ENCODE peak calls at places on chromosomes 2 and 18, in ten cellular contexts. One of them, this sample, is unnamed.

GRCh38 chr2:110838657-110839357 is 106.4 kb downstream of the ACOXL start:
- DNase-seq in ascending aorta: no peak
- DNase-seq in MM.1S: no peak
- DNase-seq in choroid plexus epithelial cell: no peak
- DNase-seq in upper lobe of left lung: no peak
- DNase-seq in cardiac muscle cell: no peak
- DNase-seq in tibial artery: no peak
- DNase-seq in fibroblast of lung: no peak
- DNase-seq in right lobe of liver: no peak
- DNase-seq in Peyer's patch: no peak
- DNase-seq in this sample: no peak

GRCh38 chr2:222239945-222240675 is 58.7 kb downstream of the PAX3 start:
- DNase-seq in ascending aorta: no peak
- DNase-seq in MM.1S: no peak
- DNase-seq in choroid plexus epithelial cell: no peak
- DNase-seq in upper lobe of left lung: no peak
- DNase-seq in cardiac muscle cell: peak; percentile 76
- DNase-seq in tibial artery: no peak
- DNase-seq in fibroblast of lung: no peak
- DNase-seq in right lobe of liver: no peak
- DNase-seq in Peyer's patch: no peak
- DNase-seq in this sample: no peak

GRCh38 chr2:25431604-25432003 is 89.9 kb upstream of the DNMT3A start:
- DNase-seq in ascending aorta: no peak
- DNase-seq in MM.1S: peak; percentile 95
- DNase-seq in choroid plexus epithelial cell: no peak
- DNase-seq in upper lobe of left lung: no peak
- DNase-seq in cardiac muscle cell: no peak
- DNase-seq in tibial artery: no peak
- DNase-seq in fibroblast of lung: no peak
- DNase-seq in right lobe of liver: no peak
- DNase-seq in Peyer's patch: no peak
- DNase-seq in this sample: peak; percentile 70

GRCh38 chr2:99648906-99649606 is 159.2 kb upstream of the REV1 start:
- DNase-seq in ascending aorta: no peak
- DNase-seq in MM.1S: no peak
- DNase-seq in choroid plexus epithelial cell: no peak
- DNase-seq in upper lobe of left lung: no peak
- DNase-seq in cardiac muscle cell: no peak
- DNase-seq in tibial artery: no peak
- DNase-seq in fibroblast of lung: no peak
- DNase-seq in right lobe of liver: no peak
- DNase-seq in Peyer's patch: no peak
- DNase-seq in this sample: no peak

GRCh38 chr18:9697121-9697520 is 11.0 kb upstream of the RAB31 start:
- DNase-seq in ascending aorta: peak; percentile 18
- DNase-seq in MM.1S: no peak
- DNase-seq in choroid plexus epithelial cell: no peak
- DNase-seq in upper lobe of left lung: no peak
- DNase-seq in cardiac muscle cell: no peak
- DNase-seq in tibial artery: no peak
- DNase-seq in fibroblast of lung: no peak
- DNase-seq in right lobe of liver: no peak
- DNase-seq in Peyer's patch: no peak
- DNase-seq in this sample: no peak

GRCh38 chr2:72147971-72148369 is 308 bp upstream of the CYP26B1 start:
- DNase-seq in ascending aorta: no peak
- DNase-seq in MM.1S: no peak
- DNase-seq in choroid plexus epithelial cell: no peak
- DNase-seq in upper lobe of left lung: no peak
- DNase-seq in cardiac muscle cell: no peak
- DNase-seq in tibial artery: peak; percentile 45
- DNase-seq in fibroblast of lung: no peak
- DNase-seq in right lobe of liver: no peak
- DNase-seq in Peyer's patch: no peak
- DNase-seq in this sample: no peak

GRCh38 chr18:75884728-75885127 is 457.2 kb upstream of the SMIM21 start:
- DNase-seq in ascending aorta: no peak
- DNase-seq in MM.1S: peak; percentile 15
- DNase-seq in choroid plexus epithelial cell: no peak
- DNase-seq in upper lobe of left lung: no peak
- DNase-seq in cardiac muscle cell: no peak
- DNase-seq in tibial artery: no peak
- DNase-seq in fibroblast of lung: no peak
- DNase-seq in right lobe of liver: no peak
- DNase-seq in Peyer's patch: no peak
- DNase-seq in this sample: no peak

GRCh38 chr2:34050413-34050812 is 451.3 kb upstream of the FAM98A start:
- DNase-seq in ascending aorta: no peak
- DNase-seq in MM.1S: no peak
- DNase-seq in choroid plexus epithelial cell: no peak
- DNase-seq in upper lobe of left lung: no peak
- DNase-seq in cardiac muscle cell: no peak
- DNase-seq in tibial artery: no peak
- DNase-seq in fibroblast of lung: no peak
- DNase-seq in right lobe of liver: no peak
- DNase-seq in Peyer's patch: no peak
- DNase-seq in this sample: no peak

GRCh38 chr2:112818094-112818902 is 18.3 kb downstream of the IL1B start:
- DNase-seq in ascending aorta: no peak
- DNase-seq in MM.1S: no peak
- DNase-seq in choroid plexus epithelial cell: peak; percentile 73
- DNase-seq in upper lobe of left lung: no peak
- DNase-seq in cardiac muscle cell: no peak
- DNase-seq in tibial artery: no peak
- DNase-seq in fibroblast of lung: peak; percentile 36
- DNase-seq in right lobe of liver: peak; percentile 36
- DNase-seq in Peyer's patch: no peak
- DNase-seq in this sample: no peak

DNA sequence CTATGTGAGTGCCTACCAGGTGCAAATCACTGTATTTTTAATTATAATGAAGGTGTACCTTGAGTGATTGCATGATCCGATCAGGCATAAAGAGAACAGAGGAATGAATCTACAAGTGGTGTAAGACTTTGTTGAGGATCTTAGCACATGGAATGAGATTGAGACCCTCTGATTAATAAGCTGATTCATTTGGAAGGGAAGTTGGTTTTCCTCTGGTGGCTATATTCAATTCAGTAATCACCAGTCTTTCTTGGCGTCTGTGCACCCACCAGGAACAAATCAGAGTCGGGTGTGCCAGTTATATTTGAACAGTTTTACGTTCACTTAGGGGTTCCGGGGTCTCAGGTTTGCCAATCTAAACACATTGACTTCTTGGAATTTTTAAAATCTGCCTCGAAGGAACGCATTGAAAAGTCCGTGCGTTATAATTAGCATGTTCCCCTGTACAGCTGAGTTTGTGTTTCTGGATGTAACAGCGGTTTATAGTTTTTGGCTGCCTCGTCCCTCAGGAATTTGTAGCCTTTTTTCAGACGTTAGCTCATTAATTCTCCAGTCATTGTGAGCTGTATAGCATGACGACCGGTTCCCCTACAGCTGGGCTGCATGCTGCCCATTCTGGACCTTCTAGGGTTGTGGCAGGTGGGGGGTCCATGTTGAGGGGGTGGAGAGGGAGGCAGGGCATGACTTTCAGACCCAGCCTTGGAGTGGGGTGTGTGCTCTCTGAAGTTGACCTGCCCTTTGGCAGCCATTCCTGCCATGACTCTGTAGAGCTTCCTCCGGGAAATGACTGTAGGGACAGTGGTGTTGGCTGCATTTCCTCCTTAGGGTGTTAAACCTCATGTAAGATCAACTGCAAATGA is 20.3 kb downstream of the MYO1B start:
- DNase-seq in ascending aorta: peak; percentile 79
- DNase-seq in MM.1S: no peak
- DNase-seq in choroid plexus epithelial cell: peak; percentile 78
- DNase-seq in upper lobe of left lung: no peak
- DNase-seq in cardiac muscle cell: no peak
- DNase-seq in tibial artery: no peak
- DNase-seq in fibroblast of lung: peak; percentile 68
- DNase-seq in right lobe of liver: peak; percentile 67
- DNase-seq in Peyer's patch: no peak
- DNase-seq in this sample: no peak
- H3K4me3 ChIP-seq in ascending aorta: no peak overlapping the region
- H3K4me3 ChIP-seq in MM.1S: no peak overlapping the region
- H3K4me3 ChIP-seq in choroid plexus epithelial cell: peak overlapping the region; percentile 8
- H3K4me3 ChIP-seq in upper lobe of left lung: no peak overlapping the region
- H3K4me3 ChIP-seq in cardiac muscle cell: no peak overlapping the region
- H3K4me3 ChIP-seq in tibial artery: peak overlapping the region; percentile 4
- H3K4me3 ChIP-seq in fibroblast of lung: peak overlapping the region; percentile 27
- H3K4me3 ChIP-seq in right lobe of liver: peak overlapping the region; percentile 22
- H3K4me3 ChIP-seq in Peyer's patch: peak overlapping the region; percentile 19
- H3K4me3 ChIP-seq in this sample: no peak overlapping the region

DNA sequence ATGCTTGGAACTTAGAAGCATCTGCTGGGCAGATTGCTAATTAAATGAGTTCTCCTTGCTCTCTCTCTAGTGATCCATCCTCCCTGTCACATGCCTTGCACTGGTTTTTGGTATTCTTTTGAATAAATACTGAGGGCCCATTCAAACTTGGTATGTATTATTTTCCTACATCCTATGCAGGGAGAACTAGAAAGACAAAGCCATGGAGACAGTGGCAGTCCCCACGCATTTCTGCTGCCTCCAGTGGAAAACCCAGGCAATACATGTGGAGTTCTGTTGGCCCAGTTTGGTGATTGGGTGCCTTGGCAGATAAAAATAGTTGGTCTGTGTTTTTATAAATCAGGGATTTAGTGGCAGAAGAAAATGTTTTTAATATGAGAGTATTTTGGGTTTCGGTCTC is 68.7 kb downstream of the DIS3L2 start:
- DNase-seq in ascending aorta: no peak
- DNase-seq in MM.1S: no peak
- DNase-seq in choroid plexus epithelial cell: no peak
- DNase-seq in upper lobe of left lung: no peak
- DNase-seq in cardiac muscle cell: no peak
- DNase-seq in tibial artery: no peak
- DNase-seq in fibroblast of lung: no peak
- DNase-seq in right lobe of liver: no peak
- DNase-seq in Peyer's patch: no peak
- DNase-seq in this sample: no peak
- TF ChIP-seq CTCF in ascending aorta: peak; percentile 20
- TF ChIP-seq CTCF in MM.1S: peak; percentile 11
- TF ChIP-seq CTCF in choroid plexus epithelial cell: peak; percentile 39
- TF ChIP-seq CTCF in upper lobe of left lung: no peak
- TF ChIP-seq CTCF in cardiac muscle cell: peak; percentile 18
- TF ChIP-seq CTCF in tibial artery: no peak
- TF ChIP-seq CTCF in fibroblast of lung: no peak
- TF ChIP-seq CTCF in right lobe of liver: peak; percentile 27
- TF ChIP-seq CTCF in Peyer's patch: no peak
- TF ChIP-seq CTCF in this sample: no peak

GRCh38 chr2:164146478-164146877 is 410.7 kb upstream of the FIGN start:
- DNase-seq in ascending aorta: no peak
- DNase-seq in MM.1S: peak; percentile 30
- DNase-seq in choroid plexus epithelial cell: peak; percentile 29
- DNase-seq in upper lobe of left lung: no peak
- DNase-seq in cardiac muscle cell: no peak
- DNase-seq in tibial artery: no peak
- DNase-seq in fibroblast of lung: no peak
- DNase-seq in right lobe of liver: no peak
- DNase-seq in Peyer's patch: no peak
- DNase-seq in this sample: no peak
- H3K4me3 ChIP-seq in ascending aorta: no peak overlapping the region
- H3K4me3 ChIP-seq in MM.1S: no peak overlapping the region
- H3K4me3 ChIP-seq in choroid plexus epithelial cell: no peak overlapping the region
- H3K4me3 ChIP-seq in upper lobe of left lung: no peak overlapping the region
- H3K4me3 ChIP-seq in cardiac muscle cell: no peak overlapping the region
- H3K4me3 ChIP-seq in tibial artery: no peak overlapping the region
- H3K4me3 ChIP-seq in fibroblast of lung: no peak overlapping the region
- H3K4me3 ChIP-seq in right lobe of liver: no peak overlapping the region
- H3K4me3 ChIP-seq in Peyer's patch: no peak overlapping the region
- H3K4me3 ChIP-seq in this sample: no peak overlapping the region

GRCh38 chr2:166516712-166517303 is 22.8 kb upstream of the SCN7A start:
- DNase-seq in ascending aorta: no peak
- DNase-seq in MM.1S: peak; percentile 16
- DNase-seq in choroid plexus epithelial cell: peak; percentile 61
- DNase-seq in upper lobe of left lung: no peak
- DNase-seq in cardiac muscle cell: peak; percentile 62
- DNase-seq in tibial artery: no peak
- DNase-seq in fibroblast of lung: peak; percentile 56
- DNase-seq in right lobe of liver: no peak
- DNase-seq in Peyer's patch: no peak
- DNase-seq in this sample: peak; percentile 5
- TF ChIP-seq CTCF in ascending aorta: peak; percentile 29
- TF ChIP-seq CTCF in MM.1S: peak; percentile 61
- TF ChIP-seq CTCF in choroid plexus epithelial cell: peak; percentile 76
- TF ChIP-seq CTCF in upper lobe of left lung: no peak
- TF ChIP-seq CTCF in cardiac muscle cell: peak; percentile 70
- TF ChIP-seq CTCF in tibial artery: peak; percentile 18
- TF ChIP-seq CTCF in fibroblast of lung: peak; percentile 78
- TF ChIP-seq CTCF in right lobe of liver: peak; percentile 69
- TF ChIP-seq CTCF in Peyer's patch: peak; percentile 14
- TF ChIP-seq CTCF in this sample: peak; percentile 23